ENCODE peak calls at places on chromosome 11, in four cellular contexts. One of them, this sample, is unnamed.
A peak's percentile ranks its signal among the peaks of the same experiment; 100 is the strongest.

GRCh38 chr11:68503281-68503687 is 42.7 kb downstream of the PPP6R3 start:
- DNase-seq in RKO: no peak
- DNase-seq in CD4-positive, CD25-positive, alpha-beta regulatory T cell: no peak
- DNase-seq in GF-D8: peak; percentile 26
- DNase-seq in this sample: no peak

GRCh38 chr11:81655351-81655750 is 1078.3 kb downstream of the FAM181B start:
- DNase-seq in RKO: no peak
- DNase-seq in CD4-positive, CD25-positive, alpha-beta regulatory T cell: no peak
- DNase-seq in GF-D8: no peak
- DNase-seq in this sample: no peak

GRCh38 chr11:96342131-96342970 is 644 bp downstream of the MAML2 start:
- DNase-seq in RKO: no peak
- DNase-seq in CD4-positive, CD25-positive, alpha-beta regulatory T cell: no peak
- DNase-seq in GF-D8: no peak
- DNase-seq in this sample: no peak

GRCh38 chr11:13668102-13668956 is at the start of gene FAR1:
- DNase-seq in RKO: peak; percentile 98
- DNase-seq in CD4-positive, CD25-positive, alpha-beta regulatory T cell: peak; percentile 96
- DNase-seq in GF-D8: peak; percentile 78
- DNase-seq in this sample: peak; percentile 97

GRCh38 chr11:17760102-17761029 is 25.8 kb downstream of the KCNC1 start:
- DNase-seq in RKO: peak; percentile 11
- DNase-seq in CD4-positive, CD25-positive, alpha-beta regulatory T cell: no peak
- DNase-seq in GF-D8: no peak
- DNase-seq in this sample: no peak

GRCh38 chr11:112280268-112281126 is 19.8 kb upstream of the PLET1 start:
- DNase-seq in RKO: peak; percentile 85
- DNase-seq in CD4-positive, CD25-positive, alpha-beta regulatory T cell: peak; percentile 79
- DNase-seq in GF-D8: peak; percentile 89
- DNase-seq in this sample: peak; percentile 88

GRCh38 chr11:114398303-114398920 is 1.9 kb downstream of the C11orf71 start:
- DNase-seq in RKO: no peak
- DNase-seq in CD4-positive, CD25-positive, alpha-beta regulatory T cell: no peak
- DNase-seq in GF-D8: no peak
- DNase-seq in this sample: no peak

GRCh38 chr11:19642185-19642591 is 70.4 kb upstream of the NAV2 start:
- DNase-seq in RKO: no peak
- DNase-seq in CD4-positive, CD25-positive, alpha-beta regulatory T cell: no peak
- DNase-seq in GF-D8: no peak
- DNase-seq in this sample: no peak

This sample was measured in Jurkat, Clone E6-1.